ENCODE peak calls at places on chromosomes 2 and 18, in six cellular contexts. P is HEK293T, Z is K562, C is A549, N is HepG2, J is GM12878. Y is an unnamed sample.

GRCh38 chr2:43218550-43219382 is 7.6 kb downstream of the ZFP36L2 start:
- DNase-seq in J (no peak), N (peak; percentile 76), Z (peak; percentile 52), P (no peak), C (no peak), Y (peak; percentile 10)

GRCh38 chr2:196168181-196168580 is 3.2 kb downstream of the STK17B start:
- DNase-seq in J (no peak), N (no peak), Z (peak; percentile 34), C (no peak), P (no peak), Y (peak; percentile 68)

GRCh38 chr2:164510895-164511294 is 110.4 kb downstream of the GRB14 start:
- DNase-seq in Z (no peak), J (no peak), C (no peak), N (no peak), P (no peak), Y (no peak)

GRCh38 chr2:167492486-167492885 is 604.2 kb downstream of the XIRP2 start:
- DNase-seq in C (no peak), P (no peak), Z (no peak), N (no peak), J (no peak), Y (peak; percentile 22)

GRCh38 chr18:5057348-5058012 is 139.6 kb downstream of the AKAIN1 start:
- DNase-seq in C (peak; percentile 21), N (peak; percentile 52), Z (peak; percentile 69), J (peak; percentile 32), P (peak; percentile 54), Y (peak; percentile 31)

GRCh38 chr2:19630921-19631320 is 270.9 kb downstream of the TTC32 start:
- DNase-seq in P (no peak), C (no peak), J (no peak), N (no peak), Z (no peak), Y (no peak)

GRCh38 chr2:200847268-200847667 is 17.2 kb downstream of the CLK1 start:
- DNase-seq in N (no peak), J (no peak), P (no peak), Z (no peak), C (no peak), Y (no peak)

GRCh38 chr18:2589345-2590060 is 18.1 kb downstream of the NDC80 start:
- DNase-seq in P (no peak), Z (no peak), C (no peak), N (peak; percentile 78), J (no peak), Y (no peak)

GRCh38 chr2:102772659-102773058 is 10.8 kb downstream of the TMEM182 start:
- DNase-seq in Z (no peak), N (no peak), C (no peak), P (no peak), J (no peak), Y (no peak)

GRCh38 chr2:21161122-21161521 is 37.4 kb downstream of the TDRD15 start:
- DNase-seq in Z (no peak), P (no peak), J (no peak), C (no peak), N (no peak), Y (no peak)

GRCh38 chr2:32212293-32212692 is 46.6 kb downstream of the SLC30A6 start:
- DNase-seq in C (no peak), N (no peak), Z (peak; percentile 25), P (no peak), J (no peak), Y (peak; percentile 5)

GRCh38 chr2:224836263-224836662 is 120.1 kb upstream of the CCDC195 start:
- DNase-seq in P (no peak), Z (no peak), C (no peak), N (no peak), J (no peak), Y (peak; percentile 48)

GRCh38 chr2:120552800-120553471 is 182.7 kb upstream of the GLI2 start:
- DNase-seq in J (no peak), N (peak; percentile 90), C (peak; percentile 87), P (peak; percentile 87), Z (peak; percentile 75), Y (peak; percentile 23)

GRCh38 chr18:60040966-60041365 is 141.2 kb downstream of the PMAIP1 start:
- DNase-seq in P (no peak), J (no peak), C (no peak), Z (no peak), N (no peak), Y (no peak)

GRCh38 chr2:60882971-60883753 is 1.8 kb downstream of the REL start:
- DNase-seq in P (no peak), J (peak; percentile 61), C (no peak), N (no peak), Z (peak; percentile 67), Y (peak; percentile 15)

GRCh38 chr18:35572644-35573043 is 8.9 kb upstream of the GALNT1 start:
- DNase-seq in J (no peak), C (no peak), Z (no peak), N (no peak), P (no peak), Y (peak; percentile 67)

GRCh38 chr2:41576423-41576822 is 471.4 kb upstream of the PKDCC start:
- DNase-seq in J (no peak), N (no peak), C (no peak), Z (no peak), P (no peak), Y (no peak)

GRCh38 chr18:37435150-37435872 is 130.3 kb downstream of the CELF4 start:
- DNase-seq in J (no peak), P (no peak), Z (no peak), C (no peak), N (no peak), Y (no peak)

GRCh38 chr18:78734614-78734945 is 245.0 kb upstream of the SALL3 start:
- DNase-seq in C (no peak), P (no peak), J (no peak), N (no peak), Z (no peak), Y (no peak)

GRCh38 chr2:232632904-232633412 is 446 bp upstream of the EFHD1 start:
- DNase-seq in Z (peak; percentile 16), J (no peak), C (peak; percentile 24), N (no peak), P (no peak), Y (no peak)

GRCh38 chr2:196453613-196454047 is 185.9 kb upstream of the CCDC150 start:
- DNase-seq in Z (peak; percentile 67), C (peak; percentile 10), P (peak; percentile 38), J (peak; percentile 72), N (peak; percentile 52), Y (peak; percentile 63)

GRCh38 chr18:41906528-41907256 is 48.3 kb upstream of the PIK3C3 start:
- DNase-seq in C (peak; percentile 10), Z (peak; percentile 51), N (peak; percentile 13), J (peak; percentile 33), P (peak; percentile 15), Y (peak; percentile 69)

GRCh38 chr2:189407161-189407943 is 33.9 kb upstream of the WDR75 start:
- DNase-seq in J (no peak), P (no peak), C (peak; percentile 13), Z (no peak), N (no peak), Y (peak; percentile 87)

GRCh38 chr2:226999676-227000075 is 163.8 kb downstream of the RHBDD1 start:
- DNase-seq in Z (no peak), J (no peak), C (no peak), N (no peak), P (no peak), Y (no peak)
- TF ChIP-seq BHLHE40 in Z (no peak), J (no peak), C (no peak), N (no peak), P (no peak), Y (no peak)

DNA sequence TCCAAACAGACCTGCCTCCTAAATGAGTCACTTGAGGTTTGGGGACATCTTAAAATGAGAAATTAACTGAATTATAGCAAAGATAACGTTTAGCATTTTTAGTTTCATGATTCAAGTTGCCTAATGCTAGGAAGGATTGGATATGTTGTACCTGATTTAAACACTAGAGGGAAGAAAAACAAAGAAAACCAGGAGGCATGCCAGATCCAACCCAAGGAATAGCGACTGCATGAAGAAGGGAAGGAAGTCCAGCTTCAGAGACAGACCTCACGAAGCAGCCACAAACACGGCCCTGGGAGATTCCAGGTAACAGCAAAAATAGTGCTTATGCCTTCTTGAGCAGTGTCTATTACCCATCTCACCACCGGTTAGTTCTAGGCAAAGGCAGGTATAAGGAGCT is 499.9 kb upstream of the SPHKAP start:
- DNase-seq in C (no peak), Z (no peak), P (no peak), J (no peak), N (no peak), Y (peak; percentile 49)
- TF ChIP-seq BHLHE40 in C (no peak), Z (no peak), P (no peak), J (no peak), N (no peak), Y (no peak)

DNA sequence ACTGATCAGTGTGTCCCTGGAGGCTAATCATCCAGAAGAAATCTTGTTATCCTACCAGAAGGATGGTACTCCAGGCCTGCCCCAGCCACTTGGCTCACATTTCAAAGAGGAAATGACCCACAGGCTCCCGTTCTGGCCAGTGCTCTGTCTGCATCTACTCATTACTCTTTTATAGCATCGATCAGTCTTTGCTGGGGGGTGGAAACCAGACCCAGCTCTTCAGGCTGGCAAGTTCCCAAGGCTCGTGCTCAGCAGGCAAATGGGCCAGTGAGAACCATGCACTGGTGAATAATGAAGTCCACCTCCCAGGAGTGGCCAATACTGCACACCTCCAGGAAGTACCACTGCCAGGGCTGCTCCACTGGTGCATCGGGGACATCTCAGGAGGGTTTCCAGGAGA is 38.8 kb downstream of the DNER start:
- DNase-seq in Z (no peak), P (no peak), N (no peak), C (no peak), J (no peak), Y (no peak)
- TF ChIP-seq BHLHE40 in Z (no peak), P (no peak), N (no peak), C (no peak), J (no peak), Y (no peak)

GRCh38 chr18:9924371-9924943 is 10.6 kb downstream of the VAPA start:
- DNase-seq in Z (no peak), C (no peak), N (no peak), P (no peak), J (no peak), Y (no peak)

GRCh38 chr18:9919564-9920232 is 5.9 kb downstream of the VAPA start:
- DNase-seq in P (no peak), Z (no peak), J (no peak), N (no peak), C (no peak), Y (no peak)

GRCh38 chr18:9925795-9926194 is 12.0 kb downstream of the VAPA start:
- DNase-seq in P (no peak), N (no peak), J (no peak), Z (no peak), C (no peak), Y (no peak)

GRCh38 chr18:9925369-9925768 is 11.6 kb downstream of the VAPA start:
- DNase-seq in Z (no peak), N (no peak), P (no peak), J (no peak), C (no peak), Y (peak; percentile 70)

DNA sequence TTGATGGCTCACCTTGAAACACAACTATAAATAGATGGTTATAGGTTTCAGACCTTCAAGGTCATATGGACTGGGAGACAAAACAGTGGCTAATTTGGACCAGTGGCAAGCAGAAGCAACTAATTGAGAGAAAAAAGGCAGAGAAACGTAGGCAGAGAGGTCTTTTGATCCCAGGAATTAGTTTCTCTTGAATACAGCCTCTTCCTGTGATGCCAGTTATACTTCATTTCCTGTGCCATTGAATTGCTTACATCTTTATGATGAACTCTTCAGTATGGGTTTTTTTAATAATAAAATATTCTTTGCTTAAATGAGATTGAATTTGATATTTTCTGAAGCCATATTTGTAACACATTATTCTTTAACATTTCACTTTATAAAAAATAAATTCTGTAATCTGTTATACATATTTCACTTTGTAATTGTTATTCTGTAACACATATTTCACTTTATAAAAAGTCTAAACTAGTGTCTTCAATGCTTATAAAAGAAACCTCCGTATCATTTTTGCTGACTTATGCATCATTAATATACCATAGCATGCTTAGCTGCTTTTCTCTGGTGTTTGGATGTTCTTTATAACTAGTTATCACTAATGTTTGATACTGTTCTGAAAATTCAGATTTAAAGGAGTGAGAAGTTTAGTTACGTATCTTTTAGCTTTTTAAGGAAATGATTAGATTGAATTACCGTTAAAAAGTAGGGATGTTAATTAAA is 8.9 kb downstream of the VAPA start:
- DNase-seq in C (no peak), N (no peak), Z (no peak), J (no peak), P (no peak), Y (no peak)
- TF ChIP-seq BHLHE40 in C (no peak), N (no peak), Z (no peak), J (no peak), P (no peak), Y (no peak)

Y was measured in IMR-90.